ENCODE peak calls at places on chromosomes 1 and 21, in seven cellular contexts. One of them, this sample, is unnamed.

GRCh38 chr1:107198581-107198980 is 57.7 kb downstream of the NTNG1 start:
- DNase-seq in colonic mucosa: no peak
- DNase-seq in sigmoid colon: no peak
- DNase-seq in thoracic aorta: no peak
- DNase-seq in bronchial epithelial cell: no peak
- DNase-seq in adrenal gland: no peak
- DNase-seq in OCI-LY7: no peak
- DNase-seq in this sample: no peak

GRCh38 chr1:70945266-70945665 is 102.3 kb downstream of the PTGER3 start:
- DNase-seq in sigmoid colon: no peak
- DNase-seq in bronchial epithelial cell: no peak
- DNase-seq in OCI-LY7: no peak
- DNase-seq in thoracic aorta: no peak
- DNase-seq in adrenal gland: no peak
- DNase-seq in colonic mucosa: no peak
- DNase-seq in this sample: no peak

GRCh38 chr1:223512016-223512415 is 118.8 kb downstream of the CCDC185 start:
- DNase-seq in sigmoid colon: no peak
- DNase-seq in bronchial epithelial cell: peak; percentile 56
- DNase-seq in thoracic aorta: no peak
- DNase-seq in colonic mucosa: no peak
- DNase-seq in adrenal gland: no peak
- DNase-seq in OCI-LY7: no peak
- DNase-seq in this sample: no peak

GRCh38 chr1:193322218-193322617 is 135.8 kb upstream of the B3GALT2 start:
- DNase-seq in bronchial epithelial cell: peak; percentile 83
- DNase-seq in OCI-LY7: no peak
- DNase-seq in colonic mucosa: no peak
- DNase-seq in adrenal gland: no peak
- DNase-seq in sigmoid colon: no peak
- DNase-seq in thoracic aorta: no peak
- DNase-seq in this sample: no peak

GRCh38 chr1:112358798-112359408 is 37.1 kb upstream of the CTTNBP2NL start:
- DNase-seq in colonic mucosa: peak; percentile 76
- DNase-seq in adrenal gland: peak; percentile 89
- DNase-seq in sigmoid colon: peak; percentile 93
- DNase-seq in thoracic aorta: peak; percentile 13
- DNase-seq in bronchial epithelial cell: peak; percentile 67
- DNase-seq in OCI-LY7: peak; percentile 43
- DNase-seq in this sample: peak; percentile 21

GRCh38 chr1:25017436-25018109 is 87.5 kb upstream of the RUNX3 start:
- DNase-seq in thoracic aorta: no peak
- DNase-seq in bronchial epithelial cell: no peak
- DNase-seq in adrenal gland: no peak
- DNase-seq in sigmoid colon: no peak
- DNase-seq in colonic mucosa: no peak
- DNase-seq in OCI-LY7: no peak
- DNase-seq in this sample: no peak

GRCh38 chr1:225435957-225436392 is 8.1 kb upstream of the LBR start:
- DNase-seq in sigmoid colon: no peak
- DNase-seq in OCI-LY7: peak; percentile 88
- DNase-seq in adrenal gland: no peak
- DNase-seq in bronchial epithelial cell: no peak
- DNase-seq in thoracic aorta: no peak
- DNase-seq in colonic mucosa: no peak
- DNase-seq in this sample: no peak

GRCh38 chr1:68181165-68181556 is 51.2 kb downstream of the WLS start:
- DNase-seq in thoracic aorta: no peak
- DNase-seq in OCI-LY7: peak; percentile 13
- DNase-seq in adrenal gland: no peak
- DNase-seq in bronchial epithelial cell: no peak
- DNase-seq in colonic mucosa: no peak
- DNase-seq in sigmoid colon: no peak
- DNase-seq in this sample: no peak

GRCh38 chr1:177569476-177569875 is 398.7 kb downstream of the BRINP2 start:
- DNase-seq in OCI-LY7: no peak
- DNase-seq in sigmoid colon: no peak
- DNase-seq in colonic mucosa: no peak
- DNase-seq in adrenal gland: no peak
- DNase-seq in bronchial epithelial cell: peak; percentile 18
- DNase-seq in thoracic aorta: no peak
- DNase-seq in this sample: no peak

GRCh38 chr1:72837781-72838180 is 555.4 kb upstream of the NEGR1 start:
- DNase-seq in thoracic aorta: no peak
- DNase-seq in sigmoid colon: no peak
- DNase-seq in colonic mucosa: no peak
- DNase-seq in bronchial epithelial cell: no peak
- DNase-seq in adrenal gland: no peak
- DNase-seq in OCI-LY7: no peak
- DNase-seq in this sample: no peak

GRCh38 chr1:246488674-246489073 is 18.4 kb downstream of the SMYD3 start:
- DNase-seq in OCI-LY7: no peak
- DNase-seq in sigmoid colon: no peak
- DNase-seq in adrenal gland: no peak
- DNase-seq in colonic mucosa: no peak
- DNase-seq in bronchial epithelial cell: no peak
- DNase-seq in thoracic aorta: no peak
- DNase-seq in this sample: no peak

GRCh38 chr21:33078907-33079582 is 9.1 kb downstream of the OLIG1 start:
- DNase-seq in thoracic aorta: no peak
- DNase-seq in adrenal gland: no peak
- DNase-seq in colonic mucosa: no peak
- DNase-seq in bronchial epithelial cell: peak; percentile 83
- DNase-seq in sigmoid colon: no peak
- DNase-seq in OCI-LY7: no peak
- DNase-seq in this sample: no peak

GRCh38 chr1:182430263-182431068 is 19.5 kb upstream of the RGSL1 start:
- DNase-seq in bronchial epithelial cell: peak; percentile 41
- DNase-seq in colonic mucosa: no peak
- DNase-seq in OCI-LY7: no peak
- DNase-seq in thoracic aorta: no peak
- DNase-seq in sigmoid colon: no peak
- DNase-seq in adrenal gland: no peak
- DNase-seq in this sample: no peak

GRCh38 chr1:151371340-151371739 is 1.2 kb downstream of the SELENBP1 start:
- DNase-seq in OCI-LY7: no peak
- DNase-seq in colonic mucosa: peak; percentile 82
- DNase-seq in thoracic aorta: peak; percentile 66
- DNase-seq in adrenal gland: peak; percentile 79
- DNase-seq in sigmoid colon: peak; percentile 90
- DNase-seq in bronchial epithelial cell: peak; percentile 21
- DNase-seq in this sample: no peak

GRCh38 chr1:156675271-156675708 is 1.9 kb downstream of the NES start:
- DNase-seq in sigmoid colon: no peak
- DNase-seq in bronchial epithelial cell: no peak
- DNase-seq in adrenal gland: no peak
- DNase-seq in thoracic aorta: no peak
- DNase-seq in colonic mucosa: no peak
- DNase-seq in OCI-LY7: no peak
- DNase-seq in this sample: no peak

GRCh38 chr21:24280591-24280990 is 1326.7 kb downstream of the MRPL39 start:
- DNase-seq in bronchial epithelial cell: no peak
- DNase-seq in thoracic aorta: no peak
- DNase-seq in adrenal gland: no peak
- DNase-seq in sigmoid colon: no peak
- DNase-seq in OCI-LY7: no peak
- DNase-seq in colonic mucosa: no peak
- DNase-seq in this sample: no peak

GRCh38 chr21:31929548-31929947 is 56.7 kb downstream of the HUNK start:
- DNase-seq in sigmoid colon: no peak
- DNase-seq in adrenal gland: no peak
- DNase-seq in OCI-LY7: no peak
- DNase-seq in bronchial epithelial cell: no peak
- DNase-seq in colonic mucosa: no peak
- DNase-seq in thoracic aorta: no peak
- DNase-seq in this sample: no peak

GRCh38 chr1:62601412-62601971 is 4.2 kb downstream of the ANGPTL3 start:
- DNase-seq in OCI-LY7: no peak
- DNase-seq in adrenal gland: no peak
- DNase-seq in sigmoid colon: no peak
- DNase-seq in colonic mucosa: no peak
- DNase-seq in bronchial epithelial cell: no peak
- DNase-seq in thoracic aorta: no peak
- DNase-seq in this sample: no peak

GRCh38 chr1:119141020-119141424 is 569 bp upstream of the WARS2 start:
- DNase-seq in thoracic aorta: no peak
- DNase-seq in adrenal gland: peak; percentile 74
- DNase-seq in sigmoid colon: peak; percentile 67
- DNase-seq in colonic mucosa: peak; percentile 41
- DNase-seq in bronchial epithelial cell: no peak
- DNase-seq in OCI-LY7: peak; percentile 26
- DNase-seq in this sample: no peak

GRCh38 chr1:223233410-223234163 is 90.5 kb upstream of the TLR5 start:
- DNase-seq in colonic mucosa: no peak
- DNase-seq in sigmoid colon: no peak
- DNase-seq in thoracic aorta: peak; percentile 13
- DNase-seq in adrenal gland: peak; percentile 54
- DNase-seq in bronchial epithelial cell: peak; percentile 95
- DNase-seq in OCI-LY7: no peak
- DNase-seq in this sample: peak; percentile 21

GRCh38 chr21:28099296-28099695 is 893.4 kb downstream of the LTN1 start:
- DNase-seq in sigmoid colon: peak; percentile 77
- DNase-seq in OCI-LY7: no peak
- DNase-seq in bronchial epithelial cell: no peak
- DNase-seq in adrenal gland: peak; percentile 62
- DNase-seq in colonic mucosa: peak; percentile 25
- DNase-seq in thoracic aorta: no peak
- DNase-seq in this sample: no peak

GRCh38 chr21:38816400-38816973 is 10.8 kb downstream of the ETS2 start:
- DNase-seq in adrenal gland: no peak
- DNase-seq in colonic mucosa: no peak
- DNase-seq in thoracic aorta: no peak
- DNase-seq in bronchial epithelial cell: no peak
- DNase-seq in OCI-LY7: no peak
- DNase-seq in sigmoid colon: no peak
- DNase-seq in this sample: no peak
- H3K36me3 ChIP-seq in adrenal gland: peaks cover 94% of the 10 kb centered on the region
- H3K36me3 ChIP-seq in colonic mucosa: peaks cover 22% of the 10 kb centered on the region
- H3K36me3 ChIP-seq in thoracic aorta: peaks cover 86% of the 10 kb centered on the region
- H3K36me3 ChIP-seq in bronchial epithelial cell: peaks cover 53% of the 10 kb centered on the region
- H3K36me3 ChIP-seq in OCI-LY7: peaks cover 93% of the 10 kb centered on the region
- H3K36me3 ChIP-seq in sigmoid colon: peaks cover 59% of the 10 kb centered on the region
- H3K36me3 ChIP-seq in this sample: peaks cover 46% of the 10 kb centered on the region

DNA sequence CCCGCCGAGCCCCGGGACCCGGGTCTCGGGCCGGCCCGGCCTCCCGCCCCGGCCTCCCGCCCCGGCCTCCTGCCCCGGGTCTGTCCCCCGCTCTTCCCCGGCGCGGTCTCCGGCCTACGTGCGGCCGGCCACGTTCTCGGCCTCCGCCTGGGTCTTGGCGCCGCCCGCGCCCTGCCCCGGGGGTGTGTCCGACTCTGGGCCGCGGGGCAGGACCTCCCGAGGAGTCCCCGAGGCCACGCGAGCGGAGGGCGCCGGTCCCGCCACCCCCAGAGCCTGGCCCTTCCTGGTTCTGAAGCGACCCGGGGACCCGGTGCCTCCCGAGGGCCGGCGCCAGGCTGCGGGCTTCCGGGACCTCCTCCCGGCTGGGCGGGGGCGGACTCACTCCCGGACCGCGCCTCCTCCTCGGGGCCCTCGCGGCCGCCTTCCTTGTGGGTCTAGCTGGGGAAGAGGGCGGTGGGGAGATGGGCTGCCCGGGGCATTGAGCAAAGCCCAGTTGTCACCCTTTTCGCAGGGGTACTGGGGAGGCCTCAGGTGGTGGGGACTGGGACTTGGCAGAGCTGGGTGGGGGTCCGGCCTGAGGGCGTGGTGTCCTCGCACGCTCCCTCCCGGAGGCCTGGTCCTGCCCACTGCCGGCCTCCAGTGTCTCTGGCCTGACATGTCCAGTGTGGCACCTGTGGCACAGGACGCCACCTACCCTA is 558 bp downstream of the PFKL start:
- DNase-seq in colonic mucosa: peak; percentile 85
- DNase-seq in OCI-LY7: peak; percentile 70
- DNase-seq in bronchial epithelial cell: peak; percentile 22
- DNase-seq in adrenal gland: peak; percentile 80
- DNase-seq in sigmoid colon: peak; percentile 88
- DNase-seq in thoracic aorta: peak; percentile 23
- DNase-seq in this sample: no peak
- TF ChIP-seq CTCF in colonic mucosa: no peak
- TF ChIP-seq CTCF in OCI-LY7: no peak
- TF ChIP-seq CTCF in bronchial epithelial cell: no peak
- TF ChIP-seq CTCF in adrenal gland: no peak
- TF ChIP-seq CTCF in sigmoid colon: no peak
- TF ChIP-seq CTCF in thoracic aorta: no peak
- TF ChIP-seq CTCF in this sample: no peak

DNA sequence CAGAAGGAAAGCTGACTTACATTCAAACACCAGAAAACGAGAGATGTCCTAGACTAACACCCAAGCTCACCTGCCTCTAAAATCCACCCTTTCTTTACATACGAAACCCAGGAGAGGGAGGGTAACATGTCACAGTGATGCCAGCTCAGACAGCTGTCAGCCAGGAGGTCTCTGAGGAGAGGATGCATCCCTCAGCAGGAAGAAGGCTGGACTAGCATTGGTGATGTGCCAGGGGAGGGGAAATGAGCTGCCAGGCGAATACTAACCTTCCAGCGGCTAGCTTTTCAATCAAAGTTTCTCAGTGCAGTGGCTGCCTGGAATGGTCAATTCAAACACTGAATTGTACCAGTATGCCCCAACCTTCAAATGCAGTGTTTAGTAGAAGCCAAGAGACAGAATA is 3.6 kb upstream of the UBE2G2 start:
- DNase-seq in OCI-LY7: no peak
- DNase-seq in colonic mucosa: no peak
- DNase-seq in thoracic aorta: no peak
- DNase-seq in adrenal gland: no peak
- DNase-seq in bronchial epithelial cell: no peak
- DNase-seq in sigmoid colon: no peak
- DNase-seq in this sample: no peak
- H3K36me3 ChIP-seq in OCI-LY7: peaks cover 69% of the 10 kb centered on the region
- H3K36me3 ChIP-seq in colonic mucosa: no peaks in the 10 kb centered on the region
- H3K36me3 ChIP-seq in thoracic aorta: peaks cover 37% of the 10 kb centered on the region
- H3K36me3 ChIP-seq in adrenal gland: peaks cover 54% of the 10 kb centered on the region
- H3K36me3 ChIP-seq in bronchial epithelial cell: peaks cover 11% of the 10 kb centered on the region
- H3K36me3 ChIP-seq in sigmoid colon: peaks cover 49% of the 10 kb centered on the region
- H3K36me3 ChIP-seq in this sample: peaks cover 27% of the 10 kb centered on the region

DNA sequence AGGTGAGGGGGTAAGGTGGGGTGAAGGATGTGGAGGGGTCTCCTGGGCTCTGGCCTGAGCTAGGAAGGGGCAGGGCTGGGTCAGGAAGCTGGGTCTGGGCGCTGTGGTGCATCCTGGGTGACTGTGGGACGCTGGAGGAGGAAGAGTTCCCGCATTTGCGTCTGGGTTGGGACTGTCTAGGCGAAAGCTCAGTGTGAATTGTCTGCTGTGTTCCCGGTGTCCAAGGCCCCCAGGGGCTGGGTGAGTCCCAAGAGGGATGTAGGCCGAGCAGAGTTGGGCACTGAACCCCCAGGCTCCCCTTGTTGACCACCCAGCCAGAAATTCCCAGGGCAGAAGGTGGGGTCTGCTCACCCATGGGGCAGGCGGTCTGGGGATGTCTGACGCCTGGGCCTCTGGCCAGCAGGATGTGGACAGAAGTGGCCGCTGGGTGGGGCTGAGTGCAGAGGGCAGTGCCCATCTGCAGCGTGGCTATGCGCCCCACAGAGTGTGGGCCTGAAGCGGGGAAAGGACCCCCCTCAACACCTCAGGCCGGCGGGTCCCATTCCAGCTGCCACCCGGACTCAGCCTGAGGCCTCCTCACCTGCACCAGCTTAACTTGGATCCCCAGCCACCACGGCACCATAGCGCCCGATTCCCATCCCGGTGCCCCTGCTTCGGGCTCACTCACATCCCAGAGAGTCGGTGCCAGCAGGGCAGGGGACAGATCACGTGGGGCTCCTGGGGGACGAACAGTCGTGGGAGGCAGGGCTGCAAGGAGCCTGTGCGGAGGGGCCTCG is 36.9 kb upstream of the POFUT2 start:
- DNase-seq in thoracic aorta: no peak
- DNase-seq in colonic mucosa: no peak
- DNase-seq in bronchial epithelial cell: no peak
- DNase-seq in adrenal gland: no peak
- DNase-seq in sigmoid colon: peak; percentile 67
- DNase-seq in OCI-LY7: no peak
- DNase-seq in this sample: no peak
- TF ChIP-seq CTCF in thoracic aorta: no peak
- TF ChIP-seq CTCF in colonic mucosa: no peak
- TF ChIP-seq CTCF in bronchial epithelial cell: no peak
- TF ChIP-seq CTCF in adrenal gland: no peak
- TF ChIP-seq CTCF in sigmoid colon: no peak
- TF ChIP-seq CTCF in OCI-LY7: no peak
- TF ChIP-seq CTCF in this sample: no peak

This sample was measured in keratinocyte.